ENCODE peak calls at places on chromosomes 7 and 10, in four cellular contexts. M, F, H and U are unnamed samples. For H3K27me3, the result is how much of the 10 kb centered on the place peaks cover.

GRCh38 chr10:115844592-115844991 is 428.4 kb downstream of the GFRA1 start:
- DNase-seq in M (no peak), H (no peak), F (no peak), U (no peak)

GRCh38 chr7:77327932-77328628 is 88.1 kb downstream of the GSAP start:
- DNase-seq in F (no peak), M (no peak), H (no peak), U (no peak)

GRCh38 chr10:100353770-100354485 is 6.9 kb downstream of the SCD start:
- DNase-seq in M (no peak), F (no peak), H (no peak), U (no peak)

GRCh38 chr10:80413152-80413996 is 5.0 kb downstream of the PRXL2A start:
- DNase-seq in H (no peak), M (no peak), F (no peak), U (peak)

GRCh38 chr7:74185636-74186035 is 11.5 kb downstream of the EIF4H start:
- DNase-seq in M (no peak), F (no peak), H (no peak), U (no peak)

GRCh38 chr10:36717118-36717517 is 408.3 kb upstream of the ANKRD30A start:
- DNase-seq in H (no peak), M (no peak), F (no peak), U (no peak)

GRCh38 chr7:66142334-66142733 is 27.7 kb downstream of the CRCP start:
- DNase-seq in H (no peak), F (no peak), M (no peak), U (no peak)

GRCh38 chr7:75740846-75741497 is 2.2 kb upstream of the HIP1 start:
- DNase-seq in F (peak), H (no peak), M (peak), U (no peak)

GRCh38 chr10:61901829-61902447 is 439 bp downstream of the ARID5B start:
- DNase-seq in H (no peak), F (no peak), M (no peak), U (no peak)

GRCh38 chr10:82251222-82251977 is 376.4 kb downstream of the NRG3 start:
- DNase-seq in F (no peak), H (no peak), M (no peak), U (no peak)

GRCh38 chr10:68212721-68213352 is 19.1 kb downstream of the ATOH7 start:
- DNase-seq in H (no peak), F (no peak), M (no peak), U (no peak)

GRCh38 chr7:51224811-51225581 is 91.6 kb downstream of the COBL start:
- DNase-seq in F (no peak), M (no peak), H (no peak), U (no peak)

GRCh38 chr10:76558586-76558985 is 1079.0 kb downstream of the KCNMA1 start:
- DNase-seq in M (no peak), H (no peak), F (no peak), U (no peak)

GRCh38 chr7:128037880-128038619 is 6.8 kb upstream of the LRRC4 start:
- DNase-seq in H (no peak), F (no peak), M (no peak), U (no peak)

GRCh38 chr10:13346912-13347234 is 1.2 kb downstream of the SEPHS1 start:
- DNase-seq in M (no peak), F (no peak), H (no peak), U (no peak)

GRCh38 chr7:5094641-5095040 is 49.0 kb downstream of the RBAK start:
- DNase-seq in H (no peak), M (no peak), F (no peak), U (no peak)

GRCh38 chr7:141558544-141559183 is 7.5 kb downstream of the AGK start:
- DNase-seq in F (no peak), M (no peak), H (no peak), U (no peak)

GRCh38 chr10:29539398-29539797 is 95.4 kb downstream of the SVIL start:
- DNase-seq in H (no peak), F (no peak), M (no peak), U (no peak)

GRCh38 chr10:115001506-115002381 is 63.7 kb downstream of the TRUB1 start:
- DNase-seq in F (no peak), H (no peak), M (no peak), U (no peak)

GRCh38 chr7:80243425-80243824 is 108.8 kb downstream of the GNAI1 start:
- DNase-seq in M (no peak), F (no peak), H (no peak), U (no peak)

GRCh38 chr10:101817542-101818118 is 614 bp downstream of the OGA start:
- DNase-seq in H (peak), F (no peak), M (peak), U (peak)

GRCh38 chr10:69831231-69831855 is 29.6 kb downstream of the COL13A1 start:
- DNase-seq in F (no peak), M (no peak), H (no peak), U (no peak)

GRCh38 chr10:11610855-11611247 is 599 bp downstream of the USP6NL start:
- DNase-seq in H (no peak), F (no peak), M (peak), U (no peak)

GRCh38 chr10:35394934-35395333 is 58.6 kb downstream of the CCNY start:
- DNase-seq in M (no peak), F (no peak), H (no peak), U (no peak)

GRCh38 chr7:135193615-135194081 is 17.7 kb downstream of the WDR91 start:
- DNase-seq in H (no peak), F (no peak), M (no peak), U (no peak)

GRCh38 chr10:102150970-102151773 is 1.0 kb upstream of the NOLC1 start:
- DNase-seq in F (no peak), H (no peak), M (no peak), U (no peak)

GRCh38 chr10:84715911-84716310 is 387.5 kb downstream of the CCSER2 start:
- DNase-seq in H (no peak), F (no peak), M (no peak), U (peak)

GRCh38 chr7:141702047-141702567 is at the start of gene DENND11:
- DNase-seq in H (no peak), F (peak), M (peak), U (peak)

GRCh38 chr7:36951257-36951697 is 227.0 kb upstream of the AOAH start:
- DNase-seq in M (no peak), F (no peak), H (no peak), U (no peak)

GRCh38 chr7:12730523-12730922 is 43.1 kb downstream of the ARL4A start:
- DNase-seq in F (no peak), H (no peak), M (no peak), U (no peak)

GRCh38 chr7:113636727-113637421 is 281.9 kb downstream of the PPP1R3A start:
- DNase-seq in M (no peak), H (no peak), F (no peak), U (no peak)

GRCh38 chr7:65004575-65004974 is 1.9 kb downstream of the ERV3-1 start:
- DNase-seq in F (no peak), M (no peak), H (no peak), U (no peak)
- H3K4me3 ChIP-seq in F (no peak), M (no peak), H (peak), U (no peak)

GRCh38 chr7:71364559-71364958 is 232.6 kb downstream of the GALNT17 start:
- DNase-seq in H (no peak), M (no peak), F (no peak), U (no peak)
- H3K27me3 ChIP-seq in H (under half), M (under half), F (under half), U (under half)

GRCh38 chr7:38179719-38180333 is 1.8 kb downstream of the STARD3NL start:
- DNase-seq in H (no peak), M (no peak), F (no peak), U (no peak)
- H3K4me3 ChIP-seq in H (peak), M (no peak), F (no peak), U (no peak)

GRCh38 chr7:157844141-157844540 is 507.3 kb downstream of the DNAJB6 start:
- DNase-seq in F (no peak), H (no peak), M (no peak), U (no peak)

GRCh38 chr7:157841757-157842390 is 505.1 kb downstream of the DNAJB6 start:
- DNase-seq in H (no peak), M (no peak), F (no peak), U (no peak)

GRCh38 chr7:157845203-157845810 is 508.5 kb downstream of the DNAJB6 start:
- DNase-seq in H (no peak), F (no peak), M (no peak), U (no peak)

GRCh38 chr7:157844611-157845010 is 507.8 kb downstream of the DNAJB6 start:
- DNase-seq in H (no peak), M (no peak), F (no peak), U (no peak)

DNA sequence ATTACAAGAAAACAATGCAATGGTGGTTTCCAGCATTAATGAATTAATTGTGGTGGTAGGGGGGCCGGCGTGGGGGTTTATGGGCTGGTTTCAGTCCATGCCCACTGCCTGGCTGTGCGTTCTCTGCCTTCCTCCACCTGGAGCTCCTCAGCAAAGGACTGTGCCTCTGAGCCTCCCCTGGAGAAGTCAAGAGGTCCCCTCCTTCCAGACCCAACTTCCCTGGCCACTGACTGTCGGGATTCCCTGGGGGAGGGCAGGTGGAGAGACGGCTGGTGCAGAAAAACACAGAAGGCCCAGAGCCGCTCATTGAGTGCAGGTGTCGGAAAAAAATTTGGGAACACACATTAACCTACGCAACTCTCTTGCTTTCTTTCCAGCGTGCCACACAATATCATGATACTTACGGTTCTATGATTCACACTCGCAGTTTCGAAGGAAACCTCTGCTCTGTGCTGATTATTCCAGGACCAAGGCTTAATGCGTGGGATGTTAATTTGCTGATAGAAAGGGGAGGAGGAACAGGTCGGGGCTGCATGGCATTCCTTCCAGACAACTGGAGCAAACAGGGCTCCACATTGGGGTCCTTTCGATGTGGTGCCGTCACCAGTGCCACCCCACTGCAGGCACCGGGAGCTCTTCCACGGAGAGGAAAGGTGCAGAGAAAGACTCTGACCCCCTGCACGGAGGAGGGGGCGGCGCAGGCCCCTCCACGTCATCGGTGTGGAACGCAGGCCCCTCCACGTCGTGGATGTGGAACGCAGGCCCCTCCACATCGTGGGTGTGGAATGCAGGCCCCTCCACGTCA is 506.7 kb downstream of the DNAJB6 start:
- DNase-seq in M (no peak), F (no peak), H (no peak), U (no peak)
- H3K27me3 ChIP-seq in M (under half), F (under half), H (under half), U (under half)

DNA sequence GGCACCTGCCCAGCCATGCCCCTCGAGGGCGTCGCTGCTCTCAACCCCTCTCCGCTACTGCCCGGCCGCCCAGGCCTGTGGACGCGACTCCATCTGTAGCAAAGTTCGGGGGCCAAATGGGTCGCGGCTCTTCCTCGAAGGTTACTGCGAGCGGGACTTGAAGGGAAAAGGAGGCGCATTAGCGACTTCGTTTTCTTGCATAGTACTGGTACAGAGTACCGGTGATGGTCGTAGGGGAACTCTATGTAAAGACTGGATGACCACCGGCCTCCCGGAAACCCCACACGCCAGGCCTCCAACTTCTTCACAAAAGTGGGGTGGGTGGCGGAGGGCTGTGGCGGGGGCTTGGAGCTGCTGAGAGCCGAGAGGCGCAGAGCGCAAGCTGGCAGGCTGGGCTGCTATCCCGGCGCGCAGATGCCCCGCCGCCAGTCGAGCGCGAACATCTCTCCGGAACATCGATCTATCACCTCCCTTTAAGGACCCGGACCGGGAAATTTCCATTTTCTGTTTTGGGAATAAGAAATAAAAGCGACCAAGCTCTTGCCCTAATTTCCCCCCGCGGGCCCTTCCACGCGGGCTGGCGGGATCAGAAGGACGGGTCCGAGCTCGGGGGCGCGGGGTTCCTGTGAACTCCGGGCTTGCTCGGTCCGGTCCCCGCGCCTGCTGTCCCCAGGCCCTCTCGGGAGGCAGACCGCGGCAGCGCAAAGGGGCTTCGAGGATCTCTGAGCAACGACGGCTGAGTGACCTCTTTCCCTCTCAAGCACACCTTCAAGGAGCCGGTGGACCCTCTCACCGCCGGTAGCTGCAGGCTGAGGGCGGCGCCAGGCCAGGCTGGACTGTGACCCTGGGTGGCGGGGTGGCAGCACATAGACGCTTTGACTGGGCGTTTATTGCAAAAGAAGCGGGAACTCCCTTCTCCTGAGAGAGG is 12.2 kb upstream of the FEZF1 start:
- DNase-seq in F (no peak), H (no peak), M (no peak), U (no peak)
- H3K4me3 ChIP-seq in F (no peak), H (peak), M (no peak), U (peak)

GRCh38 chr7:27187158-27187701 is 2.2 kb upstream of the HOXA11 start:
- DNase-seq in M (no peak), H (no peak), F (no peak), U (no peak)
- H3K27me3 ChIP-seq in M (half or more), H (under half), F (half or more), U (half or more)

DNA sequence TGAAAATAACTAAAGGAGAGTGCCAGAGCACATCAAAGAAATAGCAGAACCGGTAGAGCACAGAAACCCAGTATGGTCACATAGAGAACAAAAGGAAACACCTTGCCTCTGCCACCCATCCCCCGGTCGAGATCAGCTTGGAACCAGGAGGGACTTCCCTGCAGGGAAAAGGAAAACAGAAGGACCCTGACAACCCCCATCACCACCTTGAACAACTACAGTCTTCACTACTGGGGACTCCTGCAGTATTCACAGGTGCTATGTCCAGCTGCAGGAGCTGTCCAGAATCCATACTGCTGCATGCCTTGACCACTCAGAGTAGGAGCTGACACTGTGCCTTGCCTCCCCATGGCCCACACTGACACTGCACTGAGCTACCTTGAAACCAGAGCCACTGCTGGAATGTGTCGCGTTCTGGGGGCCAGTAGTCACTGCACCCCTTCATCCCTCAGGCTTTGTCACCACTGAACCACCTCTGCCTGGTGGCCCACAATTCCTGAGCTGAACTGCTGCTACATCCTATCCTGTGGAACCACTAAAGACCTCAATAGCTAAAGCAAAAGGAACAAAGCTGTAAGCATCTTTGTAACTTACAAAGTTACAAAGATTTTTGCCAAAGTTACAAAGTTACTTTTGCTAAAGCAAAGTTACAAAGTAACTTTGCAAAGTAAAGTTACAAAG is 66.8 kb downstream of the TRIL start:
- DNase-seq in M (no peak), H (no peak), F (no peak), U (no peak)
- H3K4me3 ChIP-seq in M (no peak), H (no peak), F (no peak), U (no peak)